ENCODE peak calls at places on chromosomes 12 and 14, in ten cellular contexts. L, R, I, X, Z, J, M, K, S and G are unnamed samples.

GRCh38 chr12:41407240-41407799 is 219.2 kb downstream of the PDZRN4 start:
- DNase-seq in X (no peak), Z (no peak), I (no peak), R (no peak), K (peak; percentile 58), S (no peak), L (no peak), M (no peak), J (no peak), G (no peak)

GRCh38 chr14:43949410-43949809 is 557.7 kb downstream of the FSCB start:
- DNase-seq in L (no peak), K (no peak), R (no peak), M (no peak), J (no peak), Z (no peak), S (no peak), I (no peak), X (no peak), G (no peak)

GRCh38 chr12:87813476-87814234 is 215.5 kb downstream of the C12orf50 start:
- DNase-seq in I (no peak), L (no peak), X (no peak), M (no peak), Z (peak; percentile 38), R (no peak), J (no peak), S (peak; percentile 89), K (no peak), G (no peak)

GRCh38 chr14:71165650-71166049 is 258.4 kb downstream of the PCNX1 start:
- DNase-seq in S (no peak), L (no peak), R (no peak), M (no peak), I (peak; percentile 42), J (no peak), X (no peak), K (no peak), Z (no peak), G (no peak)

GRCh38 chr14:77322209-77322902 is 1.5 kb downstream of the GSTZ1 start:
- DNase-seq in S (no peak), Z (no peak), J (no peak), M (no peak), R (no peak), X (no peak), I (no peak), K (no peak), L (no peak), G (no peak)

GRCh38 chr14:61147898-61148549 is 133.1 kb downstream of the TMEM30B start:
- DNase-seq in M (peak; percentile 39), R (no peak), X (no peak), J (no peak), Z (no peak), S (peak; percentile 100), I (no peak), K (no peak), L (peak; percentile 8), G (no peak)

GRCh38 chr12:26863515-26863914 is 30.5 kb upstream of the ITPR2 start:
- DNase-seq in L (no peak), J (no peak), K (no peak), Z (no peak), S (peak; percentile 13), R (no peak), M (no peak), I (no peak), X (no peak), G (peak; percentile 75)

GRCh38 chr12:116194935-116195431 is 82.5 kb downstream of the MED13L start:
- DNase-seq in I (peak; percentile 8), L (no peak), R (no peak), K (no peak), S (no peak), X (no peak), Z (no peak), J (no peak), M (no peak), G (peak; percentile 38)

GRCh38 chr14:73494593-73494992 is 3.9 kb downstream of the RIOX1 start:
- DNase-seq in I (no peak), K (no peak), R (no peak), S (no peak), L (no peak), X (no peak), M (no peak), Z (no peak), J (no peak), G (no peak)

GRCh38 chr14:73492661-73493060 is 1.9 kb downstream of the RIOX1 start:
- DNase-seq in J (no peak), K (no peak), L (no peak), R (no peak), X (no peak), S (no peak), M (no peak), I (no peak), Z (no peak), G (peak; percentile 14)

GRCh38 chr14:73489481-73490175 is 1.1 kb upstream of the RIOX1 start:
- DNase-seq in I (no peak), Z (no peak), J (no peak), M (no peak), K (no peak), R (no peak), X (no peak), L (no peak), S (no peak), G (no peak)

GRCh38 chr14:73491977-73492552 is 1.3 kb downstream of the RIOX1 start:
- DNase-seq in I (no peak), Z (no peak), X (no peak), K (no peak), L (no peak), J (no peak), R (no peak), M (no peak), S (no peak), G (no peak)

GRCh38 chr14:73491256-73491976 is 683 bp downstream of the RIOX1 start:
- DNase-seq in S (peak; percentile 64), Z (peak; percentile 65), R (peak; percentile 60), M (peak; percentile 32), J (no peak), X (peak; percentile 71), L (peak; percentile 47), K (peak; percentile 70), I (peak; percentile 79), G (peak; percentile 78)
- TF ChIP-seq POLR2A in S (peak; percentile 7), Z (peak; percentile 54), R (peak; percentile 58), M (peak; percentile 8), J (peak; percentile 31), X (peak; percentile 27), L (no peak), K (no peak), I (peak; percentile 1), G (no peak)

GRCh38 chr14:99891900-99892299 is 98.7 kb downstream of the EML1 start:
- DNase-seq in R (no peak), S (peak; percentile 42), Z (no peak), X (no peak), L (no peak), M (no peak), K (no peak), I (no peak), J (no peak), G (no peak)

GRCh38 chr14:99891266-99891665 is 98.1 kb downstream of the EML1 start:
- DNase-seq in I (no peak), R (no peak), J (no peak), K (no peak), X (no peak), Z (no peak), L (no peak), M (no peak), S (no peak), G (no peak)

GRCh38 chr14:99887407-99887806 is 94.2 kb downstream of the EML1 start:
- DNase-seq in Z (no peak), K (no peak), R (no peak), X (no peak), I (no peak), J (no peak), M (no peak), S (no peak), L (no peak), G (no peak)

GRCh38 chr14:99892406-99892805 is 99.2 kb downstream of the EML1 start:
- DNase-seq in J (no peak), L (no peak), Z (no peak), K (no peak), S (peak; percentile 50), I (no peak), M (no peak), R (no peak), X (no peak), G (no peak)

DNA sequence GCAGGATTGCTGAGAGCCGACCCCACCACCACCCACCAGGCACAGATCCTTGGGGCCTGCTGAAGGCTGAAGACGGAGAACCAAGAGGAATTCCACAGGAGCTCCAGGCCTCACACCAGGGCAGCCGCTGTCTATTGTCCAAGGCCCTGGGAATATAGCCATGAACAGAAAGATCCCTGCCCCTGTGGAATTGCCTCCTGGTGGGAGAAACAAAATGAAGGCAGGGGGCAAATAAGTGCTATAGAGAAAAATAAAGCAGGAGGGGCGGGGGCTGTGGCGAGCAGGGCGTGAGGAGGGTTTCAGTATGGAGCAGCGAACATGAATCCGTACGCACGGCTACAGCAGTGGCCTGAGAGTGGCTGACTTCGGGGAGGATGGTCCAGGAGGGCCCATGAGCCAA is 96.1 kb downstream of the EML1 start:
- DNase-seq in Z (no peak), J (no peak), M (no peak), X (no peak), R (no peak), L (no peak), I (no peak), S (no peak), K (no peak), G (no peak)
- TF ChIP-seq CTCF in Z (no peak), J (no peak), M (no peak), X (no peak), R (no peak), L (no peak), I (no peak), S (no peak), K (no peak), G (no peak)

GRCh38 chr14:80494769-80495168 is 283.5 kb upstream of the DIO2 start:
- DNase-seq in J (no peak), I (no peak), Z (no peak), M (no peak), R (no peak), L (no peak), K (no peak), S (no peak), X (no peak), G (no peak)
- TF ChIP-seq POLR2A in J (no peak), I (no peak), Z (no peak), M (no peak), R (no peak), L (no peak), K (no peak), S (no peak), X (no peak), G (no peak)

GRCh38 chr12:109056891-109057290 is 4.5 kb downstream of the USP30 start:
- DNase-seq in S (no peak), M (no peak), L (no peak), J (no peak), X (no peak), K (no peak), R (no peak), Z (no peak), I (no peak), G (no peak)

GRCh38 chr12:109052097-109052414 is 320 bp upstream of the USP30 start:
- DNase-seq in R (no peak), S (no peak), K (no peak), Z (no peak), L (no peak), I (no peak), X (no peak), J (no peak), M (no peak), G (no peak)

GRCh38 chr12:109052415-109053323 is at the start of gene USP30:
- DNase-seq in R (peak; percentile 84), M (peak; percentile 76), X (peak; percentile 88), S (peak; percentile 85), Z (peak; percentile 95), I (peak; percentile 89), K (peak; percentile 89), J (peak; percentile 84), L (peak; percentile 76), G (peak; percentile 94)

GRCh38 chr12:109053382-109054123 is 1.2 kb downstream of the USP30 start:
- DNase-seq in X (no peak), M (no peak), I (no peak), R (no peak), K (no peak), J (no peak), Z (no peak), L (no peak), S (no peak), G (peak; percentile 20)

DNA sequence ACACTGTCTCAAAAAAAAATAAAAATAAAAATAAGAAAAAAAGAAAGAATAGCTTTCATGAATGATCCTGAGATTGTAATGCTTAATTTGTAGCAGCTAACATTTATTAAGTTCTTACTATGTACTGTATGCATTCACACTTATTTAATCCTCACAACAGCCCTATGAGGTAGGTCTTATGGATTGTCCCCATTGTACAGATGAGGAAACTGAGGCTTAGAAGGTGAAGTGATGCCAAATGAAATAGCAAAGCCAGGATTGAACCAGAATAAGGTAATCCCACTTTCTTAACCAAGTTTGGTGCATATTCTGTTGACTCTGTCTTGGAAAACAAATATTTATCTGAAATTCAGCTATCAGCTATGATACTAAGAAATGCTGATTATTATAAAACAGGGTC is 2.1 kb downstream of the USP30 start:
- DNase-seq in J (no peak), M (no peak), K (no peak), X (no peak), S (no peak), I (no peak), R (no peak), Z (no peak), L (no peak), G (no peak)
- TF ChIP-seq CTCF in J (no peak), M (no peak), K (no peak), X (no peak), S (no peak), I (no peak), R (no peak), Z (no peak), L (no peak), G (no peak)